ENCODE peak calls at places on chromosome 22, in eight cellular contexts. H is activated naive CD4-positive, alpha-beta T cell treated with Interleukin-2 at 50 U/mL for 16 hours; L is ureter; Q is GM10248; D is GM12891; R is activated CD4-positive, CD25-positive, alpha-beta regulatory T cell; B is sigmoid colon; U is stromal cell of bone marrow. X is an unnamed sample.

GRCh38 chr22:44361391-44362126 is 48.8 kb upstream of the SHISAL1 start:
- DNase-seq in H (no peak), Q (no peak), L (no peak), U (no peak), R (no peak), D (no peak), B (peak), X (peak)

GRCh38 chr22:46569055-46569847 is 31.8 kb upstream of the CELSR1 start:
- DNase-seq in U (no peak), D (no peak), L (no peak), Q (no peak), B (peak), H (no peak), R (no peak), X (peak)

GRCh38 chr22:45072322-45072903 is 62.6 kb upstream of the PHF21B start:
- DNase-seq in D (no peak), B (no peak), R (no peak), U (peak), Q (no peak), H (no peak), L (no peak), X (no peak)

GRCh38 chr22:42414565-42415298 is 17.5 kb downstream of the NFAM1 start:
- DNase-seq in U (no peak), Q (no peak), L (no peak), H (no peak), R (no peak), B (no peak), D (no peak), X (peak)

GRCh38 chr22:47031628-47031915 is 269.1 kb downstream of the TBC1D22A start:
- DNase-seq in H (no peak), Q (no peak), D (no peak), L (no peak), R (no peak), U (no peak), B (peak), X (no peak)

GRCh38 chr22:22201185-22201924 is 43.2 kb upstream of the VPREB1 start:
- DNase-seq in L (no peak), Q (peak), D (peak), H (peak), R (no peak), U (no peak), B (peak), X (no peak)

GRCh38 chr22:44870021-44870420 is 117.6 kb downstream of the ARHGAP8 start:
- DNase-seq in H (no peak), D (no peak), L (no peak), B (no peak), Q (no peak), U (no peak), R (no peak), X (no peak)

GRCh38 chr22:25477358-25477757 is 87.1 kb upstream of the GRK3 start:
- DNase-seq in D (no peak), U (no peak), H (no peak), Q (no peak), R (no peak), B (no peak), L (no peak), X (no peak)

GRCh38 chr22:42336527-42337227 is 66.2 kb upstream of the TCF20 start:
- DNase-seq in B (no peak), Q (no peak), U (no peak), R (no peak), L (no peak), H (no peak), D (no peak), X (no peak)

GRCh38 chr22:30181459-30182353 is 64.9 kb downstream of the LIF start:
- DNase-seq in H (no peak), R (no peak), L (no peak), Q (no peak), U (no peak), B (no peak), D (no peak), X (no peak)

GRCh38 chr22:28021116-28021997 is 102.3 kb upstream of the PITPNB start:
- DNase-seq in U (no peak), H (no peak), L (peak), D (no peak), B (peak), R (no peak), Q (no peak), X (no peak)

GRCh38 chr22:49934891-49935557 is 16.6 kb downstream of the CRELD2 start:
- DNase-seq in B (peak), H (peak), Q (peak), U (no peak), L (peak), D (peak), R (peak), X (peak)

GRCh38 chr22:31346255-31346732 is at the start of gene PATZ1:
- DNase-seq in Q (peak), R (peak), H (peak), L (peak), U (peak), D (peak), B (peak), X (peak)

GRCh38 chr22:29813563-29813962 is 24.5 kb downstream of the ASCC2 start:
- DNase-seq in Q (no peak), H (no peak), R (no peak), L (no peak), D (no peak), U (no peak), B (no peak), X (no peak)

GRCh38 chr22:49668402-49668801 is 159.3 kb downstream of the BRD1 start:
- DNase-seq in H (no peak), U (no peak), R (no peak), D (no peak), L (peak), Q (no peak), B (peak), X (no peak)

GRCh38 chr22:28977050-28977449 is 84.6 kb downstream of the C22orf31 start:
- DNase-seq in L (no peak), H (no peak), D (no peak), Q (no peak), B (no peak), R (no peak), U (no peak), X (no peak)

GRCh38 chr22:43910178-43910695 is 13.4 kb upstream of the PNPLA3 start:
- DNase-seq in H (no peak), Q (no peak), B (no peak), D (no peak), L (no peak), U (no peak), R (no peak), X (no peak)

GRCh38 chr22:37504964-37505363 is 14.3 kb downstream of the CARD10 start:
- DNase-seq in H (no peak), D (no peak), L (no peak), Q (no peak), R (no peak), B (no peak), U (no peak), X (no peak)

GRCh38 chr22:22674473-22674872 is 30.1 kb downstream of the GGTLC2 start:
- DNase-seq in R (no peak), B (no peak), U (no peak), H (no peak), D (no peak), Q (no peak), L (no peak), X (no peak)

GRCh38 chr22:20946080-20946986 is 20.7 kb upstream of the AIFM3 start:
- DNase-seq in R (no peak), Q (no peak), D (no peak), U (no peak), H (no peak), B (peak), L (no peak), X (no peak)

GRCh38 chr22:26887456-26887855 is 230.1 kb downstream of the MIAT start:
- DNase-seq in H (no peak), R (no peak), U (peak), Q (no peak), L (no peak), B (no peak), D (no peak), X (no peak)

X was measured in right cardiac atrium.